ENCODE peak calls at places on chromosome 6, in seven cellular contexts. J, F, U, C, N, B and G are unnamed samples.

GRCh38 chr6:6781172-6781876 is 192.8 kb downstream of the LY86 start:
- DNase-seq in J (peak; percentile 58), F (no peak), U (no peak), C (no peak), N (no peak), B (no peak), G (no peak)

GRCh38 chr6:14925627-14926026 is 320.2 kb upstream of the JARID2 start:
- DNase-seq in J (peak; percentile 51), F (no peak), U (no peak), C (peak; percentile 27), N (no peak), B (no peak), G (no peak)

GRCh38 chr6:116450769-116451740 is 10.1 kb upstream of the CALHM6 start:
- DNase-seq in J (no peak), F (no peak), U (no peak), C (no peak), N (no peak), B (no peak), G (no peak)

GRCh38 chr6:51472745-51473483 is 614.5 kb downstream of the PKHD1 start:
- DNase-seq in J (no peak), F (peak; percentile 14), U (no peak), C (no peak), N (no peak), B (no peak), G (no peak)

GRCh38 chr6:91435630-91436029 is 848.8 kb upstream of the MAP3K7 start:
- DNase-seq in J (no peak), F (no peak), U (no peak), C (no peak), N (no peak), B (no peak), G (no peak)

GRCh38 chr6:79597155-79597554 is 34.0 kb upstream of the SH3BGRL2 start:
- DNase-seq in J (no peak), F (no peak), U (no peak), C (no peak), N (no peak), B (no peak), G (no peak)

GRCh38 chr6:17466707-17467106 is 73.3 kb downstream of the CAP2 start:
- DNase-seq in J (no peak), F (no peak), U (no peak), C (no peak), N (no peak), B (no peak), G (no peak)

GRCh38 chr6:166715065-166715464 is 88.0 kb upstream of the RPS6KA2 start:
- DNase-seq in J (no peak), F (no peak), U (no peak), C (no peak), N (no peak), B (no peak), G (no peak)

GRCh38 chr6:149925253-149925973 is 2.5 kb upstream of the RAET1G start:
- DNase-seq in J (peak; percentile 54), F (no peak), U (peak; percentile 71), C (no peak), N (no peak), B (peak; percentile 12), G (no peak)

GRCh38 chr6:147029923-147030322 is 174.3 kb upstream of the STXBP5 start:
- DNase-seq in J (no peak), F (no peak), U (no peak), C (no peak), N (no peak), B (no peak), G (no peak)

GRCh38 chr6:152110878-152111820 is 303.7 kb downstream of the ESR1 start:
- DNase-seq in J (no peak), F (no peak), U (no peak), C (no peak), N (no peak), B (peak; percentile 35), G (peak; percentile 8)

GRCh38 chr6:155026366-155027045 is 31.4 kb downstream of the TIAM2 start:
- DNase-seq in J (peak; percentile 77), F (peak; percentile 27), U (no peak), C (peak; percentile 13), N (no peak), B (no peak), G (no peak)

GRCh38 chr6:43962458-43962857 is 164.8 kb downstream of the MRPL14 start:
- DNase-seq in J (peak; percentile 35), F (no peak), U (no peak), C (no peak), N (no peak), B (no peak), G (no peak)

GRCh38 chr6:146095481-146095880 is 66.6 kb downstream of the GRM1 start:
- DNase-seq in J (no peak), F (no peak), U (no peak), C (no peak), N (no peak), B (no peak), G (no peak)

GRCh38 chr6:81450180-81450579 is 302.3 kb downstream of the TENT5A start:
- DNase-seq in J (peak; percentile 5), F (no peak), U (no peak), C (peak; percentile 15), N (no peak), B (no peak), G (no peak)

GRCh38 chr6:10759312-10759839 is 11.8 kb downstream of the TMEM14B start:
- DNase-seq in J (peak; percentile 97), F (no peak), U (no peak), C (peak; percentile 86), N (no peak), B (no peak), G (peak; percentile 61)

GRCh38 chr6:139648430-139649000 is 274.1 kb upstream of the CITED2 start:
- DNase-seq in J (no peak), F (no peak), U (no peak), C (no peak), N (no peak), B (no peak), G (no peak)

GRCh38 chr6:96927660-96928059 is 3.1 kb downstream of the KLHL32 start:
- DNase-seq in J (no peak), F (no peak), U (no peak), C (no peak), N (no peak), B (no peak), G (no peak)

GRCh38 chr6:96923871-96924493 is 546 bp upstream of the KLHL32 start:
- DNase-seq in J (peak; percentile 10), F (no peak), U (no peak), C (no peak), N (no peak), B (no peak), G (peak; percentile 18)

GRCh38 chr6:96926425-96926824 is 1.9 kb downstream of the KLHL32 start:
- DNase-seq in J (no peak), F (no peak), U (no peak), C (no peak), N (no peak), B (no peak), G (no peak)

GRCh38 chr6:96925290-96925687 is 761 bp downstream of the KLHL32 start:
- DNase-seq in J (no peak), F (no peak), U (no peak), C (no peak), N (no peak), B (no peak), G (no peak)

DNA sequence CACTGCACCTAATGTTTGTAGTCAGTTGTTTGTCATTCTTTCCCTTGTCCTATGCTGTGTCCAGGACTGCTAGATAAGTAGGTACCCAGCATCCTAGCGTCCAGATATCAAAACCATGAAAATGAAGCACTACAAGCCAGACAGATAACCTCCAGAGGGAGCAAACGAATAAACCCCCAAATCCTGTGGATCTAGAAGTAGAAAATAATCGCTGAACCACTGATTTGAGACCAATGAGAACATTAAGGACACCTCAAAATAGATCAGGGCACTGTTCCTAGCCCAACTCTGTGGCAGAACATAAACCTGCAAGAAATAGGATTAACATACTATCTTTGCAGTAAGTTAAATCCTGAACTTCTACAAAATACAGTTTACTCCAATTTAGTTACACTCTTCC is 1.1 kb upstream of the KLHL32 start:
- DNase-seq in J (no peak), F (no peak), U (no peak), C (no peak), N (no peak), B (no peak), G (no peak)
- H3K4me3 ChIP-seq in J (no peak overlapping the region), F (no peak overlapping the region), U (peak overlapping the region; percentile 62), C (no peak overlapping the region), N (no peak overlapping the region), B (peak overlapping the region; percentile 87), G (no peak overlapping the region)

GRCh38 chr6:85460154-85460950 is 10.5 kb downstream of the NT5E start:
- DNase-seq in J (peak; percentile 74), F (no peak), U (no peak), C (no peak), N (no peak), B (no peak), G (no peak)

GRCh38 chr6:85462673-85463072 is 12.8 kb downstream of the NT5E start:
- DNase-seq in J (no peak), F (no peak), U (no peak), C (no peak), N (no peak), B (no peak), G (no peak)

GRCh38 chr6:85463621-85464259 is 13.9 kb downstream of the NT5E start:
- DNase-seq in J (no peak), F (no peak), U (no peak), C (no peak), N (no peak), B (no peak), G (no peak)

GRCh38 chr6:85460951-85461805 is 11.3 kb downstream of the NT5E start:
- DNase-seq in J (peak; percentile 90), F (no peak), U (no peak), C (no peak), N (peak; percentile 54), B (no peak), G (peak; percentile 96)

GRCh38 chr6:85461806-85462185 is 11.9 kb downstream of the NT5E start:
- DNase-seq in J (no peak), F (no peak), U (no peak), C (no peak), N (no peak), B (no peak), G (peak; percentile 50)
- H3K4me3 ChIP-seq in J (no peak overlapping the region), F (no peak overlapping the region), U (no peak overlapping the region), C (no peak overlapping the region), N (peak overlapping the region; percentile 0), B (no peak overlapping the region), G (peak overlapping the region; percentile 6)

GRCh38 chr6:68128211-68128610 is 506.9 kb upstream of the ADGRB3 start:
- DNase-seq in J (no peak), F (no peak), U (no peak), C (no peak), N (no peak), B (no peak), G (no peak)
- H3K4me3 ChIP-seq in J (no peak overlapping the region), F (no peak overlapping the region), U (no peak overlapping the region), C (no peak overlapping the region), N (no peak overlapping the region), B (no peak overlapping the region), G (no peak overlapping the region)

GRCh38 chr6:108118359-108118724 is 43.8 kb upstream of the OSTM1 start:
- DNase-seq in J (no peak), F (no peak), U (no peak), C (no peak), N (no peak), B (no peak), G (no peak)

GRCh38 chr6:108115598-108116058 is 41.1 kb upstream of the OSTM1 start:
- DNase-seq in J (peak; percentile 48), F (no peak), U (peak; percentile 76), C (no peak), N (no peak), B (no peak), G (no peak)

GRCh38 chr6:108116424-108116780 is 41.9 kb upstream of the OSTM1 start:
- DNase-seq in J (no peak), F (no peak), U (no peak), C (no peak), N (no peak), B (no peak), G (no peak)

GRCh38 chr6:108117427-108118358 is 43.2 kb upstream of the OSTM1 start:
- DNase-seq in J (peak; percentile 25), F (no peak), U (peak; percentile 79), C (no peak), N (no peak), B (no peak), G (no peak)

GRCh38 chr6:108116781-108117426 is 42.4 kb upstream of the OSTM1 start:
- DNase-seq in J (no peak), F (no peak), U (peak; percentile 63), C (no peak), N (no peak), B (no peak), G (no peak)
- H3K4me3 ChIP-seq in J (no peak overlapping the region), F (no peak overlapping the region), U (peak overlapping the region; percentile 81), C (no peak overlapping the region), N (peak overlapping the region; percentile 71), B (no peak overlapping the region), G (no peak overlapping the region)